ENCODE peak calls at places on chromosomes 5 and 9, in eight cellular contexts. X, C, P, B, J, Z, D and F are unnamed samples.

GRCh38 chr9:121757286-121757595 is 105.8 kb downstream of the DAB2IP start:
- DNase-seq in X (no peak), C (no peak), P (no peak), B (no peak), J (no peak), Z (no peak), D (no peak), F (no peak)

GRCh38 chr5:124662261-124662781 is 84.1 kb downstream of the ZNF608 start:
- DNase-seq in X (no peak), C (no peak), P (no peak), B (no peak), J (no peak), Z (peak; percentile 65), D (no peak), F (no peak)

GRCh38 chr9:2229109-2229733 is 214.1 kb downstream of the SMARCA2 start:
- DNase-seq in X (no peak), C (no peak), P (no peak), B (no peak), J (peak; percentile 39), Z (no peak), D (no peak), F (no peak)

GRCh38 chr9:129353697-129354336 is 175.8 kb upstream of the IER5L start:
- DNase-seq in X (no peak), C (no peak), P (no peak), B (no peak), J (no peak), Z (no peak), D (no peak), F (no peak)

GRCh38 chr9:89598926-89599325 is 5.9 kb upstream of the GADD45G start:
- DNase-seq in X (no peak), C (no peak), P (no peak), B (no peak), J (no peak), Z (peak; percentile 55), D (no peak), F (no peak)

GRCh38 chr9:122810306-122810946 is 10.5 kb downstream of the OR1K1 start:
- DNase-seq in X (peak; percentile 74), C (peak; percentile 64), P (peak; percentile 39), B (no peak), J (peak; percentile 91), Z (peak; percentile 85), D (peak; percentile 52), F (peak; percentile 38)

GRCh38 chr9:137545123-137545522 is 5.1 kb downstream of the PNPLA7 start:
- DNase-seq in X (no peak), C (no peak), P (no peak), B (no peak), J (peak; percentile 16), Z (peak; percentile 62), D (no peak), F (no peak)

GRCh38 chr9:110121170-110121569 is 86.8 kb downstream of the C9orf152 start:
- DNase-seq in X (no peak), C (no peak), P (no peak), B (no peak), J (no peak), Z (no peak), D (no peak), F (no peak)

GRCh38 chr5:174533127-174533453 is 191.3 kb upstream of the MSX2 start:
- DNase-seq in X (no peak), C (no peak), P (no peak), B (no peak), J (no peak), Z (no peak), D (no peak), F (no peak)

GRCh38 chr9:38437193-38437823 is 13.1 kb upstream of the IGFBPL1 start:
- DNase-seq in X (no peak), C (no peak), P (no peak), B (no peak), J (peak; percentile 74), Z (peak; percentile 68), D (no peak), F (no peak)

GRCh38 chr5:55932700-55933099 is 62.1 kb downstream of the IL6ST start:
- DNase-seq in X (no peak), C (no peak), P (no peak), B (no peak), J (no peak), Z (no peak), D (no peak), F (no peak)

GRCh38 chr5:81524015-81524414 is 130.1 kb upstream of the ACOT12 start:
- DNase-seq in X (no peak), C (no peak), P (no peak), B (no peak), J (no peak), Z (no peak), D (no peak), F (no peak)

GRCh38 chr9:129336601-129337286 is 158.7 kb upstream of the IER5L start:
- DNase-seq in X (peak; percentile 64), C (no peak), P (no peak), B (no peak), J (peak; percentile 96), Z (peak; percentile 81), D (no peak), F (no peak)

GRCh38 chr5:154265197-154265578 is 74.7 kb downstream of the GALNT10 start:
- DNase-seq in X (no peak), C (no peak), P (no peak), B (no peak), J (no peak), Z (no peak), D (no peak), F (no peak)

GRCh38 chr9:129392093-129392541 is 214.1 kb upstream of the IER5L start:
- DNase-seq in X (no peak), C (no peak), P (no peak), B (no peak), J (no peak), Z (no peak), D (no peak), F (no peak)

GRCh38 chr9:113499876-113500497 is 36.5 kb downstream of the RGS3 start:
- DNase-seq in X (no peak), C (no peak), P (no peak), B (no peak), J (no peak), Z (no peak), D (no peak), F (no peak)

GRCh38 chr9:3337515-3337914 is 188.3 kb downstream of the RFX3 start:
- DNase-seq in X (no peak), C (no peak), P (no peak), B (no peak), J (peak; percentile 75), Z (peak; percentile 38), D (no peak), F (no peak)

GRCh38 chr9:129879103-129879699 is 43.9 kb downstream of the USP20 start:
- DNase-seq in X (no peak), C (no peak), P (no peak), B (no peak), J (no peak), Z (peak; percentile 3), D (no peak), F (no peak)

GRCh38 chr5:115844321-115844817 is 2.6 kb downstream of the AP3S1 start:
- DNase-seq in X (no peak), C (no peak), P (no peak), B (no peak), J (no peak), Z (no peak), D (no peak), F (no peak)

GRCh38 chr9:88949425-88949824 is 41.8 kb upstream of the S1PR3 start:
- DNase-seq in X (no peak), C (no peak), P (no peak), B (no peak), J (peak; percentile 11), Z (peak; percentile 46), D (no peak), F (no peak)

GRCh38 chr9:137462396-137463193 is 3.5 kb upstream of the NSMF start:
- DNase-seq in X (no peak), C (no peak), P (no peak), B (no peak), J (no peak), Z (no peak), D (no peak), F (peak; percentile 26)

GRCh38 chr5:100518377-100518776 is 16.8 kb upstream of the FAM174A start:
- DNase-seq in X (no peak), C (no peak), P (no peak), B (no peak), J (no peak), Z (no peak), D (no peak), F (no peak)

GRCh38 chr5:133865113-133865512 is 103.3 kb downstream of the C5orf15 start:
- DNase-seq in X (no peak), C (no peak), P (no peak), B (peak; percentile 31), J (no peak), Z (no peak), D (no peak), F (no peak)

GRCh38 chr5:6447384-6448140 is 1.1 kb upstream of the UBE2QL1 start:
- DNase-seq in X (no peak), C (no peak), P (no peak), B (no peak), J (no peak), Z (no peak), D (no peak), F (no peak)

GRCh38 chr9:94916956-94917355 is 190.5 kb downstream of the AOPEP start:
- DNase-seq in X (no peak), C (no peak), P (no peak), B (no peak), J (no peak), Z (peak; percentile 35), D (no peak), F (no peak)

GRCh38 chr5:139725073-139725830 is 70.4 kb upstream of the PSD2 start:
- DNase-seq in X (peak; percentile 54), C (no peak), P (peak; percentile 47), B (no peak), J (peak; percentile 84), Z (peak; percentile 86), D (no peak), F (no peak)

GRCh38 chr5:125978015-125978414 is 445.2 kb upstream of the GRAMD2B start:
- DNase-seq in X (no peak), C (no peak), P (no peak), B (no peak), J (no peak), Z (no peak), D (no peak), F (no peak)

GRCh38 chr5:67416133-67416937 is 219.7 kb upstream of the CD180 start:
- DNase-seq in X (no peak), C (no peak), P (no peak), B (no peak), J (peak; percentile 29), Z (no peak), D (no peak), F (no peak)

GRCh38 chr9:71758785-71759184 is 9.5 kb downstream of the CEMIP2 start:
- DNase-seq in X (no peak), C (no peak), P (no peak), B (no peak), J (peak; percentile 38), Z (peak; percentile 77), D (no peak), F (no peak)

GRCh38 chr9:133639613-133640012 is 3.5 kb downstream of the DBH start:
- DNase-seq in X (no peak), C (no peak), P (no peak), B (no peak), J (no peak), Z (no peak), D (no peak), F (no peak)

GRCh38 chr9:136443087-136443486 is 3.4 kb upstream of the INPP5E start:
- DNase-seq in X (no peak), C (no peak), P (no peak), B (no peak), J (no peak), Z (no peak), D (no peak), F (no peak)